ENCODE peak calls at places on chromosomes 5 and 9, in five cellular contexts. P is left colon, O is naive B cell, Y is GM10248, Z is ascending aorta. M is an unnamed sample.

GRCh38 chr9:134553061-134553891 is 88.3 kb upstream of the COL5A1 start:
- DNase-seq in P (no peak), O (no peak), Y (no peak), Z (no peak), M (no peak)

GRCh38 chr5:126015244-126016054 is 407.8 kb upstream of the GRAMD2B start:
- DNase-seq in P (no peak), O (no peak), Y (no peak), Z (no peak), M (no peak)

GRCh38 chr5:60494144-60494543 is 205.8 kb downstream of the DEPDC1B start:
- DNase-seq in P (no peak), O (no peak), Y (no peak), Z (no peak), M (no peak)

GRCh38 chr5:136082390-136083193 is 50.1 kb upstream of the SMAD5 start:
- DNase-seq in P (peak), O (peak), Y (peak), Z (peak), M (no peak)

GRCh38 chr9:130685104-130685503 is 8.5 kb upstream of the EXOSC2 start:
- DNase-seq in P (no peak), O (no peak), Y (no peak), Z (no peak), M (no peak)

GRCh38 chr9:119968837-119969707 is 599.8 kb upstream of the BRINP1 start:
- DNase-seq in P (peak), O (peak), Y (peak), Z (peak), M (peak)

GRCh38 chr9:133423216-133423615 is 1.0 kb downstream of the ADAMTS13 start:
- DNase-seq in P (no peak), O (no peak), Y (no peak), Z (no peak), M (no peak)

GRCh38 chr9:86500667-86501435 is 146.6 kb upstream of the TUT7 start:
- DNase-seq in P (no peak), O (no peak), Y (no peak), Z (no peak), M (no peak)

GRCh38 chr9:111937301-111937700 is 40.7 kb downstream of the UGCG start:
- DNase-seq in P (no peak), O (no peak), Y (no peak), Z (no peak), M (no peak)

GRCh38 chr9:33750839-33751339 is 44.5 kb upstream of the PRSS3 start:
- DNase-seq in P (peak), O (no peak), Y (no peak), Z (no peak), M (no peak)

GRCh38 chr9:10059044-10059443 is 553.8 kb downstream of the PTPRD start:
- DNase-seq in P (no peak), O (no peak), Y (no peak), Z (no peak), M (no peak)

GRCh38 chr5:74240783-74241750 is 399.5 kb downstream of the ENC1 start:
- DNase-seq in P (no peak), O (no peak), Y (no peak), Z (no peak), M (no peak)

GRCh38 chr5:127312131-127312530 is 21.5 kb downstream of the MEGF10 start:
- DNase-seq in P (peak), O (no peak), Y (no peak), Z (no peak), M (no peak)

GRCh38 chr5:52893105-52893504 is 96.0 kb upstream of the ITGA2 start:
- DNase-seq in P (no peak), O (no peak), Y (no peak), Z (no peak), M (no peak)

GRCh38 chr5:133048993-133049725 is 2.7 kb upstream of the HSPA4 start:
- DNase-seq in P (no peak), O (no peak), Y (no peak), Z (no peak), M (no peak)

GRCh38 chr5:152511531-152512132 is 106.6 kb upstream of the NMUR2 start:
- DNase-seq in P (no peak), O (no peak), Y (no peak), Z (no peak), M (no peak)

GRCh38 chr9:121765021-121765950 is 113.9 kb downstream of the DAB2IP start:
- DNase-seq in P (no peak), O (no peak), Y (no peak), Z (peak), M (peak)

GRCh38 chr9:36039696-36040095 is 3.0 kb downstream of the RECK start:
- DNase-seq in P (no peak), O (no peak), Y (no peak), Z (no peak), M (no peak)

GRCh38 chr5:135386886-135387628 is 12.0 kb downstream of the MACROH2A1 start:
- DNase-seq in P (peak), O (no peak), Y (no peak), Z (no peak), M (no peak)

M was measured in cerebellar nuclear complex.